ENCODE peak calls at places on chromosome 14, in six cellular contexts. U is CD8-positive, alpha-beta T cell; F is astrocyte of the spinal cord; W is left ventricle myocardium inferior; N is fibroblast of lung; G is thyroid gland. Y is an unnamed sample.

GRCh38 chr14:56552615-56553014 is 27.0 kb upstream of the TMEM260 start:
- DNase-seq in N (no peak), G (no peak), U (no peak), F (no peak), W (no peak), Y (peak)

GRCh38 chr14:31164115-31164514 is 43.5 kb downstream of the HECTD1 start:
- DNase-seq in U (no peak), W (no peak), F (no peak), G (no peak), N (no peak), Y (no peak)

GRCh38 chr14:33019346-33019745 is 80.7 kb downstream of the NPAS3 start:
- DNase-seq in N (no peak), F (no peak), U (no peak), G (no peak), W (no peak), Y (no peak)

GRCh38 chr14:60002819-60003492 is 83.0 kb downstream of the LRRC9 start:
- DNase-seq in N (no peak), G (peak), W (peak), F (no peak), U (no peak), Y (peak)

GRCh38 chr14:54570651-54571415 is 3.9 kb downstream of the SAMD4A start:
- DNase-seq in U (no peak), W (no peak), N (peak), F (peak), G (no peak), Y (no peak)

GRCh38 chr14:103862393-103862782 is 15.0 kb upstream of the PPP1R13B start:
- DNase-seq in F (no peak), W (no peak), N (no peak), U (no peak), G (no peak), Y (no peak)

GRCh38 chr14:103504991-103505565 is 17.6 kb downstream of the CKB start:
- DNase-seq in G (no peak), W (no peak), U (no peak), N (no peak), F (no peak), Y (peak)

GRCh38 chr14:96245710-96246534 is 10.1 kb upstream of the BDKRB1 start:
- DNase-seq in G (no peak), F (no peak), W (no peak), N (peak), U (no peak), Y (no peak)

GRCh38 chr14:38616959-38617358 is 361.1 kb upstream of the CLEC14A start:
- DNase-seq in W (no peak), G (peak), N (no peak), F (no peak), U (no peak), Y (no peak)

GRCh38 chr14:77268989-77269595 is 1.9 kb downstream of the NGB start:
- DNase-seq in F (no peak), W (no peak), G (no peak), U (no peak), N (no peak), Y (no peak)

GRCh38 chr14:61653507-61653906 is 41.8 kb upstream of the HIF1A start:
- DNase-seq in W (no peak), G (no peak), U (no peak), N (peak), F (peak), Y (peak)

GRCh38 chr14:70888681-70889175 is 18.5 kb upstream of the PCNX1 start:
- DNase-seq in G (no peak), F (peak), W (no peak), N (peak), U (no peak), Y (no peak)

GRCh38 chr14:53260928-53261327 is 107.8 kb upstream of the DDHD1 start:
- DNase-seq in W (no peak), N (no peak), G (no peak), U (no peak), F (no peak), Y (no peak)

GRCh38 chr14:29846339-29847129 is 81.1 kb downstream of the PRKD1 start:
- DNase-seq in U (no peak), W (no peak), G (no peak), N (peak), F (no peak), Y (no peak)

GRCh38 chr14:54658836-54659235 is 91.9 kb downstream of the SAMD4A start:
- DNase-seq in F (no peak), G (no peak), N (no peak), U (no peak), W (no peak), Y (no peak)

GRCh38 chr14:54490448-54490805 is 1.6 kb upstream of the GMFB start:
- DNase-seq in F (no peak), U (no peak), N (no peak), G (no peak), W (no peak), Y (no peak)

GRCh38 chr14:77965919-77966435 is 166.1 kb downstream of the ADCK1 start:
- DNase-seq in F (peak), N (peak), G (peak), U (no peak), W (no peak), Y (peak)

GRCh38 chr14:68820999-68821683 is 28.3 kb upstream of the ZFP36L1 start:
- DNase-seq in U (no peak), G (no peak), F (no peak), W (no peak), N (no peak), Y (no peak)

GRCh38 chr14:24688030-24688658 is 54.2 kb upstream of the GZMB start:
- DNase-seq in N (no peak), U (no peak), F (no peak), W (no peak), G (no peak), Y (no peak)

GRCh38 chr14:92960706-92961566 is 38.0 kb downstream of the CHGA start:
- DNase-seq in F (peak), U (no peak), N (peak), G (no peak), W (peak), Y (no peak)

GRCh38 chr14:78688503-78688902 is 518.3 kb downstream of the NRXN3 start:
- DNase-seq in W (no peak), G (no peak), N (no peak), U (no peak), F (no peak), Y (no peak)

GRCh38 chr14:54438703-54439102 is 2.5 kb downstream of the CNIH1 start:
- DNase-seq in U (no peak), N (no peak), G (no peak), W (no peak), F (no peak), Y (peak)

GRCh38 chr14:104209985-104210520 is 71.7 kb downstream of the KIF26A start:
- DNase-seq in N (no peak), W (no peak), U (no peak), F (no peak), G (no peak), Y (no peak)

GRCh38 chr14:85195872-85196477 is 334.0 kb upstream of the FLRT2 start:
- DNase-seq in N (no peak), U (no peak), G (no peak), F (no peak), W (no peak), Y (peak)

GRCh38 chr14:94635143-94635542 is 23.0 kb downstream of the SERPINA3 start:
- DNase-seq in F (no peak), N (no peak), W (no peak), G (no peak), U (no peak), Y (no peak)

GRCh38 chr14:81286574-81287370 is 66.0 kb upstream of the GTF2A1 start:
- DNase-seq in N (peak), G (no peak), F (no peak), W (no peak), U (no peak), Y (no peak)

DNA sequence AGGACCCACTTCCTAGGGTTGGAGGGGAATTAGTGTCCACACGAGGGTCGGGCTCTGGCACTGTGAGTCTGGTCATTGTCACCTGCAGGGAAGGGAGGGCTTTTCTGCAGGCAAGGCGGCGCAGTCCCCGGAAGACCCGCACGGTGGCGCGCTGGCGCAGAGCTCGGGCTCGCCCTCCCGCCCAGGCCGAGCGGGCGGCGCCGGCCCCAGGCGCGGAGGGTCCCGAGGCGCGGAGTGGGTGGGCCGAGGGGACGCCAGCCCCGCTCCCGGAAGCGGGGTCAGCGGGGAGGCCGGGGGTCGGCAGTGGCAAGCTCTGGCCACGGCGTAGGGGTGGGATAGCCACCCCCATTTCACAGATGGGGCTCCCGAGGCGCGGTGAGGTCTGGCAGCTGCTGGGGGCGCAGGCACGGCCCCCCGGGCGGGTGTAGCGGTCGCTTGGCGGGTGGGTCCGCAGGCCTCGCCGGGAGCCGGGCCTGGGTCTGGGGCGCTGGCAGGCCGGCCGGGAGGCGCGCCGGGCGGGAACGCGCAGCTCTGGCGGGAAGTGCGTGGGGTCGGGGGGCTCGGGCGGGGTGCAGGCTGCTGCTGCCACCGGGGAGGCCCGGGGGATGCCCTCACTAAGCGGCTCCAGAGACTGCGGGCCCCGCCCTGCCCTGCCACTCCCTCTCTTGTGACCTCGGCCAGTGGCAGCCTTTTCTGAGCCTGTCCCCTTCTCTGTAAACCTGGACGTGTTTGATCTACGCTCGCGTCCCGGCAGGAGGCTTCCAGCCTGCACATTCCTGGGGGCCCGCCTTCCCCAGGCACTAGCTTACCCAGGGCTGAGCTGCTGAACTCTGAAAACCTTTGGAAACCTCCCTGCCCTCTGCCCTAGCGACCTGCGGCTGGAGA is 46.1 kb downstream of the CYP46A1 start:
- DNase-seq in N (no peak), W (peak), G (peak), F (peak), U (peak), Y (peak)
- H3K4me3 ChIP-seq in N (no peak), W (peak), G (peak), F (peak), U (no peak), Y (peak)

GRCh38 chr14:74614508-74615495 is 2.8 kb upstream of the LTBP2 start:
- DNase-seq in N (peak), U (no peak), G (no peak), W (no peak), F (no peak), Y (no peak)

GRCh38 chr14:74612346-74613021 is 447 bp upstream of the LTBP2 start:
- DNase-seq in W (peak), G (peak), F (peak), U (peak), N (peak), Y (peak)

GRCh38 chr14:74611672-74612345 is at the start of gene LTBP2:
- DNase-seq in F (peak), N (peak), W (no peak), G (peak), U (peak), Y (peak)

GRCh38 chr14:74610866-74611671 is 968 bp downstream of the LTBP2 start:
- DNase-seq in G (peak), W (no peak), F (peak), N (peak), U (no peak), Y (no peak)

DNA sequence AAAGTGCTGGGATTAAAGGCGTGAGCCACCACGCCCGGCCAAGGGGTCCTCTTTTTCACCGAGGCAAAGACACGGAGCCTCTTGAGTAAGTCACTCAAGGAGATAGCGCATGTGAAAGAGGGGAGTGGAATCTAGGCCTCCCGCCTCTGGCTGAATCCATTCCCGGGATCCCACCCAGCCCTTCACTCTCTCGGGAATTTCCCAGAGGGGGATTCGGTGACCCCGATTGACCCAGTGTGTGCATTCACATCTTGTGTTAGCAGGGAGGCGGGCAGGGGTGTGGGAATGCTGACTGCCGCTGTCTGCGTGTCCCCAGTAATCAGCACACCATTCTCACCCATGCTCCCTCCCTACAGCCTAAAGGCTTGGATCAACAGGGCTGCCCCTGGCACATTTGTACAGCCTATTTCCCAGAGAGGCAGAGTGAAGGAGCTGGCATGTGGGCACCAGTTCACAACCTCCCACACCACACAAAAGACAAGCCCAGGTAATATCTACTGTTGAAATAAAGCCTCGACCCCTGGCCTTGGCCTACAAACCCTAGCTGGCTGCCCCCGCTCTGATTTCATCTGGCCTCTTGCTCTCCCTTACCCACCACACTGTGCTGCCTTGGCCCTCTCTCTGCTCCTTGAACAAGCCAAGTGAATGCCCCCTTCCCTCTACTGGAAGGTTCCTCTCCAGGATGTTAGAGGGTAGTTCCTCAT is 1.3 kb upstream of the LTBP2 start:
- DNase-seq in W (no peak), G (no peak), U (no peak), N (no peak), F (no peak), Y (no peak)
- H3K4me3 ChIP-seq in W (peak), G (no peak), U (no peak), N (no peak), F (peak), Y (no peak)

DNA sequence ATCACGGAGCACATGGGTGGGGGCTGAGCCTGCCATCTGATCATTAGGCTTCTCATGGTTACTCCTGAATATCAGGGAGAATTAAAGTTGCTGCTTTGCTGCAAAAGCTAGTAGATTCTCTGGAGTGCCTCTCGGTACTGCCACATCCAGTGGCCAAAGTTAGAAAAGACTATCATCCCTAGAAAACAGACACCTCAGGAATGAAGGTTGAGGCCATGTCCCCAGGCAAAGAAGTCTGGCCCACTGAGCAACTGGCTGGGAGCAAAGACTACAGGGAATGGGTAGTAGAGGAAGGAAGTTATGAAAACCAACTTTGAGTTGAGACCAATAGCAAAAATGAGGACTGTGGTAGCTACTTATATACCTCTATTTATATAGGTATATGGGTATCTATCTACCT is 258.7 kb downstream of the EFCAB11 start:
- DNase-seq in U (no peak), W (no peak), G (no peak), N (no peak), F (no peak), Y (no peak)
- H3K4me3 ChIP-seq in U (no peak), W (no peak), G (no peak), N (no peak), F (no peak), Y (no peak)

GRCh38 chr14:28821993-28822392 is 55.4 kb downstream of the FOXG1 start:
- DNase-seq in N (no peak), W (no peak), F (no peak), U (no peak), G (no peak), Y (no peak)
- H3K4me3 ChIP-seq in N (no peak), W (no peak), F (no peak), U (no peak), G (no peak), Y (no peak)

DNA sequence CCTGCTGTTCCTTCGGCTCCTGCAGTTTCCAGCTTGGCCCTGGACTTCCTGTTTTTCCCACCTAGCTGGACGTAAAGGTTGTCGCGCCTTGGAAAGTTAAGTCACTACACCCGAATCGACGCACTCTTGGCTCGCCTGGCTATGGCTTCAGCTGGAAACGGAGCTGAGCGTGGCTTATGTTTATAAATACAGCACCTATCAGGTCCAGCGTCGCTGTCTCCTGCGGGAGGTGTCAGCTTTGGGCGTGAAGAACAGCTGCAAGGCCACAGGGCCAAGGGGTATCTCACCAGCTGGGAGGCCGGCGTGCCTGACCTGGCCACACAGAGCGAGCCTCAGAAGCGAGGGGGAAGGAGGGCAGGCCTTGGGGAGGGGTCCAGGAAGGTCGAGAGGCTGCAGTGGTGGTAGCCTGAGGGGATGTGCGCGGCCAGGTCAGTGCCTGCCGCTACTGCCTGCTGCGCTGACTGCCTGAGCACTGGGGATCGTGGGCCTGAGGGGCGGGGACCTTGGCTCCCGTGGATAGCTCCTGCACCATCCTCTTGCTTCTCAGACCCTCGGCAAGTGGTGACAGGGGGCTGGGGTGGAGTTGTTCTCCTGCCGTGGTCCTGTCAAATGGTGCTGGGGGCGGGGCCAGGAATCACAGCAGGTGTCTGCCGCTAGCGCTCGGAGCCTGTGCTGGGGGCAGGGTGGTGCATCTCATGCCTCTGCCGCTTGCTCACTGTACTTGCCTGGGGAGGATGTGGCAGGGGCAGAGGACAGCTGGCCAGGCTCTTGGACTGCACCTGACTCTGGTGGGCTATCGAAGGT is 12.5 kb downstream of the PACS2 start:
- DNase-seq in F (no peak), W (no peak), G (no peak), U (no peak), N (no peak), Y (no peak)
- H3K4me3 ChIP-seq in F (no peak), W (peak), G (no peak), U (no peak), N (no peak), Y (no peak)

DNA sequence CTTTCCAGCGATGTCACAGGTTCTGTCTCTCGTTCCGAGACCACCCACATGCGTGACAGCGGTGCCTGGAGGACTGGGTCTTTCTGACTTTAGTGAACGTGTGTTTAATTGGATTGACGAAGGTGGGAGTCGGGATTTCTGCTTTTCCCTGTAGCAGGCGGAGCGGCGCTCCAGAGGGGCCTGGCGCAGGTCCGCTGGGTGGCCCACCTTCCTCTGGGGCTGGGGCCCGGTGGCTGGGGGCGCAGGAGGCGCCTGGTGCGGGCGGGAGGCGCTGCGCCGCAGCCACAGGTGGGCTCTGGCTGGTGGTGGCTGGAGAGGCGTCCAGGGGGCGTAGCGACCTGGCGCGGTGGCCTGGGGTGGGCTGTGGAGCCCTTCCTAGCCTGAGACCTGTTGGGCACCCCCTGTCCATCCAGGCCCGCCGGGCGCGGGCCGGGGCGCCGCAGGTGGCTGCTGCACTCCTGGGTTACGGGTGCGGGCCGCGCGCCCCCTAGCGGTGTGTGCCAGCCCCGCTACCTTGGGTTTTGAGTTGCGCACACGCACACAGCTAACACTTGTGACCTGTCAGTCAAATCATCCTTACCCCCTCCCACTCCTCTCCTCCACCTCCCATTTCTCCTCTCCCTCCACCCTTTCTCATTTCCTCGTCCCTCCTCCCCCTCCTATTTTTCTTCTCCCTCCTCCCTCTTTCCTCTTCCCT is 2.0 kb downstream of the MEG3 start:
- DNase-seq in F (peak), G (no peak), U (no peak), W (no peak), N (peak), Y (peak)
- H3K4me3 ChIP-seq in F (peak), G (no peak), U (no peak), W (peak), N (peak), Y (peak)